ENCODE peak calls at places on chromosome 5, in seven cellular contexts. X is IMR-90, O is astrocyte, W is mammary epithelial cell, E is endothelial cell of umbilical vein, K is HCT116, Y is SK-N-SH. P is an unnamed sample.

GRCh38 chr5:101950050-101950449 is 346.0 kb downstream of the SLCO4C1 start:
- DNase-seq in O (no peak), E (no peak), X (no peak), W (no peak), Y (no peak), K (no peak), P (no peak)

GRCh38 chr5:53779541-53779981 is 219.1 kb downstream of the NDUFS4 start:
- DNase-seq in W (peak), K (no peak), E (peak), O (peak), X (peak), Y (peak), P (no peak)

GRCh38 chr5:140764177-140765020 is 21.5 kb upstream of the PCDHA1 start:
- DNase-seq in E (peak), Y (no peak), W (no peak), K (no peak), X (no peak), O (peak), P (no peak)

GRCh38 chr5:84383816-84384603 is 670 bp downstream of the EDIL3 start:
- DNase-seq in E (peak), W (peak), X (peak), Y (peak), K (no peak), O (peak), P (peak)

GRCh38 chr5:172798422-172799215 is 27.6 kb upstream of the DUSP1 start:
- DNase-seq in E (peak), K (no peak), W (peak), X (peak), O (peak), Y (no peak), P (no peak)

GRCh38 chr5:93192107-93192506 is 388.9 kb downstream of the NR2F1-AS1 start:
- DNase-seq in Y (no peak), X (peak), E (peak), O (peak), W (peak), K (peak), P (no peak)

GRCh38 chr5:159704160-159704559 is 212.1 kb upstream of the ADRA1B start:
- DNase-seq in O (peak), E (no peak), W (no peak), Y (no peak), X (peak), K (no peak), P (no peak)

GRCh38 chr5:172768573-172769323 is 2.2 kb downstream of the DUSP1 start:
- DNase-seq in Y (no peak), E (peak), X (peak), K (no peak), W (peak), O (peak), P (no peak)

GRCh38 chr5:152511531-152512132 is 106.6 kb upstream of the NMUR2 start:
- DNase-seq in K (no peak), O (no peak), E (no peak), Y (no peak), X (no peak), W (no peak), P (no peak)

GRCh38 chr5:138668451-138668850 is 84.8 kb upstream of the CTNNA1 start:
- DNase-seq in Y (no peak), K (no peak), X (no peak), W (no peak), O (no peak), E (no peak), P (no peak)

GRCh38 chr5:122877518-122877917 is 32.1 kb downstream of the SNX24 start:
- DNase-seq in K (no peak), Y (no peak), E (no peak), X (no peak), O (no peak), W (no peak), P (no peak)

GRCh38 chr5:15510092-15510491 is 10.1 kb downstream of the FBXL7 start:
- DNase-seq in X (peak), O (peak), W (no peak), Y (no peak), E (no peak), K (no peak), P (no peak)

GRCh38 chr5:173670130-173670591 is 53.7 kb upstream of the BOD1 start:
- DNase-seq in E (peak), W (no peak), O (peak), Y (no peak), X (peak), K (no peak), P (no peak)

GRCh38 chr5:18984559-18985080 is 1003.4 kb downstream of the CDH18 start:
- DNase-seq in K (no peak), W (peak), Y (no peak), O (no peak), E (no peak), X (no peak), P (no peak)

GRCh38 chr5:51172853-51173635 is 210.2 kb upstream of the ISL1 start:
- DNase-seq in Y (no peak), O (no peak), E (no peak), K (no peak), X (no peak), W (no peak), P (no peak)

GRCh38 chr5:163915481-163915961 is 410.1 kb downstream of the MAT2B start:
- DNase-seq in W (no peak), K (no peak), O (peak), E (no peak), X (peak), Y (no peak), P (peak)

GRCh38 chr5:35458824-35459207 is 158.8 kb upstream of the SPEF2 start:
- DNase-seq in W (no peak), O (no peak), K (no peak), E (no peak), X (no peak), Y (peak), P (peak)

DNA sequence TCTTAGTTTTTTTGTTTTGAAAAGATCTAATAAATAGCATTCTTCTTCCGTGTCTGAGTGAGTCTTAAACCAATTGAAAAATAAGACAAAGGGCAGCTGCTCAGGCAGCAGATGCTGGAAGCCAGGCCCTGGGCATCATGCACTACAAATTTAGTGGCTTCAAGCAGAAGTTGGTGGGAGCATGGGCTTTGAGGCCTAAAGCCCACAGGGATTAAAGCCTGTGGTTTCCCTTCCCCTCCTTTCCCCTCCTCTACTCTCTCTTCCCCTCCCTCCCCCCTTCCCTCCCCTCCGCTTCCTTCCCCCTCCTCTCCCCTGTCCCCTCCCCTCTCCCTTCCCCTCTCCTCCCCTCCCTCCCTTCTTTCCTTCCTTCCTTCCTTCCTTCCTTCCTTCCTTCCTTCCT is 20.1 kb upstream of the KIF4B start:
- DNase-seq in O (no peak), K (no peak), E (no peak), Y (no peak), X (no peak), W (no peak), P (no peak)
- TF ChIP-seq CTCF in O (no peak), K (no peak), E (no peak), Y (no peak), X (no peak), W (no peak), P (no peak)

GRCh38 chr5:7815757-7816534 is 35.0 kb downstream of the CFAP90 start:
- DNase-seq in W (peak), Y (peak), X (peak), E (peak), O (peak), K (peak), P (peak)
- H3K9ac ChIP-seq in W (no peak), Y (no peak), X (no peak), E (no peak), O (no peak), K (no peak), P (no peak)

DNA sequence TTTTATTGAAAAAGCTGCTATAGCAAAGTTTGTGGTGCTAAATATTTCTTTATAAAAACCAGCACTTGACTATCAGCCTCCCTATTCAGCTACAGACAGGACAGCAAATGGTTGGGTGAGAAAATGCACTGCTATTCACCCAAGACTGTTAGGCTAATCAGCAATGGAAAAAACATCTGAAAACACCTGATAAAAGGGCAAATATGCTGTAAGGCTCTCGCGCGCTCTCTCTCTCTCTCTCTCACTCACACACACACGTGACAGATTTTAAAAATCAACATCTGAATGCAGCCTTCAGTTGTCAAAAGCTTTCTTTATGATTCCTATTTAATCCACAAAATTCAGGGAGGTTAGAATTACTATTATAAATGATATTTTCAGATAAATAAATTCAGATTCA is 80.2 kb downstream of the HTR4 start:
- DNase-seq in O (no peak), K (no peak), W (no peak), Y (no peak), X (no peak), E (no peak), P (no peak)
- H3K4me3 ChIP-seq in O (no peak), K (no peak), W (no peak), Y (no peak), X (no peak), E (no peak), P (no peak)

GRCh38 chr5:145887976-145888574 is 15.3 kb upstream of the GRXCR2 start:
- DNase-seq in Y (peak), X (peak), O (peak), W (peak), K (peak), E (peak), P (peak)

GRCh38 chr5:145889611-145890010 is 16.8 kb upstream of the GRXCR2 start:
- DNase-seq in E (no peak), X (no peak), W (no peak), K (no peak), O (no peak), Y (no peak), P (no peak)

DNA sequence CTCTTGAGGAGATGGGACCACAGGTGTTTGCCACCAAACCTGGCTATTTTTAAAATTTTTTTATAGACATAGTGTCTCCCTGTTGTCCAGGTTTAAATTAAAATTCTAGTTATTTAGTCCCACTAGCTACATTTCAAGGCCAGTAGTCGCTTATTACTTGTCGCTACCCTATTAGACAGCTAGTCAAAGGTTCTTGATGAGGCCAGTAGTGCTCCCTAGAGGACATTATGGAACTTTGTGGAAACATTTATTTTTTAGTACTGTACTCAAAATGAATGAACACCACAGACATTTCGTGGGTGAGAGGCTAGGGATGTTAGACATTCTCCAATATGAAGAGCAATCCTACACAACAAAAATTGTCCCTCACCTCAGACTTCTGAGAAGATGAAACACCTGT is 14.4 kb upstream of the GRXCR2 start:
- DNase-seq in K (peak), O (no peak), Y (no peak), E (no peak), X (no peak), W (no peak), P (no peak)
- TF ChIP-seq CTCF in K (peak), O (no peak), Y (peak), E (no peak), X (no peak), W (no peak), P (no peak)

GRCh38 chr5:142743677-142744441 is 26.3 kb upstream of the ARHGAP26 start:
- DNase-seq in Y (no peak), W (peak), K (no peak), E (peak), X (peak), O (peak), P (no peak)
- H3K9ac ChIP-seq in Y (peak), W (no peak), K (no peak), E (peak), X (no peak), O (peak), P (no peak)

GRCh38 chr5:17219431-17219830 is 2.0 kb downstream of the BASP1 start:
- DNase-seq in K (no peak), X (no peak), Y (no peak), W (no peak), E (no peak), O (no peak), P (no peak)

GRCh38 chr5:17224858-17225436 is 7.5 kb downstream of the BASP1 start:
- DNase-seq in K (no peak), W (peak), O (peak), Y (no peak), E (no peak), X (peak), P (no peak)

GRCh38 chr5:17222679-17223078 is 5.2 kb downstream of the BASP1 start:
- DNase-seq in W (no peak), X (no peak), E (no peak), Y (no peak), K (no peak), O (no peak), P (no peak)

GRCh38 chr5:17223375-17224185 is 6.1 kb downstream of the BASP1 start:
- DNase-seq in K (no peak), X (no peak), E (no peak), Y (no peak), W (no peak), O (no peak), P (no peak)

DNA sequence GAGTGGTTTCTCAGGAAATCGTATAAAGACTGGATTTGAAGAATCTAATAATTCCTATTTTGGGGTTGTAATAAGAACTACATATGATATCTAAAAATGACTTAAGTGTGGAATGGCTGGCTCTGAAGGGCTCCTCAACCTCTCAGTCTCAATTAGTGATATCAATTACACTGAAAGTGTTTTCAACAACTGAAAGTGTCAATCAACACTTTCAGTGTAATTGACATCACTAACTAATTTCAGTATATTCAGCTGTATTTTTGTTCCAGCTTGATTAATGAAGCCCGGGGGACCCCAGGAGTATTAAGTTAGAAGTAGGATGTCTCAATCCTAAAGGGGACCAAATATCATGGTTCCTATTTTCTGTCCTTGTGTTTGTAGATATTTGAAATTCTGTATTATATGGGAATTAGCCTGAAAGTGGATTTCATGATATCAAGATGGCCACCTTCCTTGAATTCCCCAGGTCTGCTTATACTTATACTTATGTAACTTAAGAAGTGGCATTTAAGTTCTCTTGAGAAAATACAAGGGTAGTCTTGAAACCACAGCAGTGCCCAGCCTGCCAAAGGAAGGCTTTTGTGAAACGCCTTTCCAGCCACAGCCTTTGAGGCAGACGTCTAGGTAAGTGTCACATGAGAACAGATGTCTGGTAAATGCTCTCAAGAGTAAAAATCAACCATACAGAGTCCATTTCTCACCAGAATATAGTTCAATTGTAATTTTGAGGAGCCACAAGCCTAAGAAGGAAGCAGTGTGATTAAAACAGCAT is 4.6 kb downstream of the BASP1 start:
- DNase-seq in K (no peak), O (peak), E (no peak), Y (no peak), W (peak), X (no peak), P (no peak)
- H3K4me3 ChIP-seq in K (no peak), O (no peak), E (no peak), Y (no peak), W (no peak), X (no peak), P (no peak)